ENCODE peak calls at places on chromosome 4, in six cellular contexts. One of them, this sample, is unnamed.

GRCh38 chr4:33649015-33649414 is 2595.3 kb downstream of the ARAP2 start:
- DNase-seq in neural crest cell: no peak
- DNase-seq in activated gamma-delta T cell treated with Interleukin-2 at 50 U/mL for 16 hours: no peak
- DNase-seq in NCI-H774: no peak
- DNase-seq in MV-4-11: peak
- DNase-seq in heart left ventricle: no peak
- DNase-seq in this sample: no peak

GRCh38 chr4:56979674-56980073 is 978 bp downstream of the POLR2B start:
- DNase-seq in heart left ventricle: no peak
- DNase-seq in neural crest cell: peak
- DNase-seq in MV-4-11: peak
- DNase-seq in activated gamma-delta T cell treated with Interleukin-2 at 50 U/mL for 16 hours: peak
- DNase-seq in NCI-H774: no peak
- DNase-seq in this sample: no peak

GRCh38 chr4:8030121-8030781 is 90.6 kb upstream of the AFAP1 start:
- DNase-seq in neural crest cell: no peak
- DNase-seq in heart left ventricle: no peak
- DNase-seq in NCI-H774: no peak
- DNase-seq in MV-4-11: no peak
- DNase-seq in activated gamma-delta T cell treated with Interleukin-2 at 50 U/mL for 16 hours: no peak
- DNase-seq in this sample: no peak

GRCh38 chr4:61514991-61515390 is 314.9 kb downstream of the ADGRL3 start:
- DNase-seq in MV-4-11: no peak
- DNase-seq in NCI-H774: no peak
- DNase-seq in neural crest cell: no peak
- DNase-seq in heart left ventricle: no peak
- DNase-seq in activated gamma-delta T cell treated with Interleukin-2 at 50 U/mL for 16 hours: no peak
- DNase-seq in this sample: no peak

GRCh38 chr4:77465271-77465670 is 140.3 kb upstream of the CXCL13 start:
- DNase-seq in neural crest cell: no peak
- DNase-seq in MV-4-11: peak
- DNase-seq in NCI-H774: peak
- DNase-seq in activated gamma-delta T cell treated with Interleukin-2 at 50 U/mL for 16 hours: no peak
- DNase-seq in heart left ventricle: no peak
- DNase-seq in this sample: no peak

GRCh38 chr4:48275247-48275646 is 5.6 kb upstream of the TEC start:
- DNase-seq in heart left ventricle: no peak
- DNase-seq in NCI-H774: no peak
- DNase-seq in MV-4-11: peak
- DNase-seq in neural crest cell: no peak
- DNase-seq in activated gamma-delta T cell treated with Interleukin-2 at 50 U/mL for 16 hours: no peak
- DNase-seq in this sample: no peak

GRCh38 chr4:127809173-127809800 is 27.2 kb downstream of the HSPA4L start:
- DNase-seq in neural crest cell: no peak
- DNase-seq in NCI-H774: no peak
- DNase-seq in heart left ventricle: no peak
- DNase-seq in activated gamma-delta T cell treated with Interleukin-2 at 50 U/mL for 16 hours: no peak
- DNase-seq in MV-4-11: no peak
- DNase-seq in this sample: no peak

GRCh38 chr4:74942251-74942917 is 9.5 kb downstream of the PARM1 start:
- DNase-seq in MV-4-11: no peak
- DNase-seq in NCI-H774: no peak
- DNase-seq in neural crest cell: no peak
- DNase-seq in activated gamma-delta T cell treated with Interleukin-2 at 50 U/mL for 16 hours: no peak
- DNase-seq in heart left ventricle: no peak
- DNase-seq in this sample: no peak

GRCh38 chr4:105709081-105709450 is 482 bp downstream of the GSTCD start:
- DNase-seq in NCI-H774: no peak
- DNase-seq in neural crest cell: no peak
- DNase-seq in MV-4-11: peak
- DNase-seq in heart left ventricle: no peak
- DNase-seq in activated gamma-delta T cell treated with Interleukin-2 at 50 U/mL for 16 hours: no peak
- DNase-seq in this sample: no peak

GRCh38 chr4:96593422-96593821 is 753.5 kb downstream of the PDHA2 start:
- DNase-seq in heart left ventricle: no peak
- DNase-seq in activated gamma-delta T cell treated with Interleukin-2 at 50 U/mL for 16 hours: no peak
- DNase-seq in MV-4-11: no peak
- DNase-seq in neural crest cell: no peak
- DNase-seq in NCI-H774: peak
- DNase-seq in this sample: no peak

GRCh38 chr4:56641494-56642051 is 39.5 kb downstream of the HOPX start:
- DNase-seq in heart left ventricle: no peak
- DNase-seq in neural crest cell: no peak
- DNase-seq in NCI-H774: no peak
- DNase-seq in MV-4-11: no peak
- DNase-seq in activated gamma-delta T cell treated with Interleukin-2 at 50 U/mL for 16 hours: no peak
- DNase-seq in this sample: peak

GRCh38 chr4:128751354-128751753 is 58.1 kb upstream of the JADE1 start:
- DNase-seq in activated gamma-delta T cell treated with Interleukin-2 at 50 U/mL for 16 hours: no peak
- DNase-seq in NCI-H774: no peak
- DNase-seq in heart left ventricle: no peak
- DNase-seq in MV-4-11: no peak
- DNase-seq in neural crest cell: no peak
- DNase-seq in this sample: no peak

GRCh38 chr4:80393246-80393969 is 57.9 kb downstream of the CFAP299 start:
- DNase-seq in NCI-H774: no peak
- DNase-seq in activated gamma-delta T cell treated with Interleukin-2 at 50 U/mL for 16 hours: no peak
- DNase-seq in neural crest cell: no peak
- DNase-seq in heart left ventricle: no peak
- DNase-seq in MV-4-11: no peak
- DNase-seq in this sample: peak

GRCh38 chr4:6200922-6201362 is 593 bp upstream of the JAKMIP1 start:
- DNase-seq in neural crest cell: no peak
- DNase-seq in MV-4-11: no peak
- DNase-seq in NCI-H774: peak
- DNase-seq in heart left ventricle: no peak
- DNase-seq in activated gamma-delta T cell treated with Interleukin-2 at 50 U/mL for 16 hours: no peak
- DNase-seq in this sample: no peak

GRCh38 chr4:72846280-72847111 is 223.0 kb downstream of the COX18 start:
- DNase-seq in MV-4-11: peak
- DNase-seq in neural crest cell: peak
- DNase-seq in NCI-H774: peak
- DNase-seq in activated gamma-delta T cell treated with Interleukin-2 at 50 U/mL for 16 hours: no peak
- DNase-seq in heart left ventricle: no peak
- DNase-seq in this sample: no peak

This sample was measured in kidney epithelial cell.